ENCODE peak calls at places on chromosomes 13 and 19, in eight cellular contexts. T is IMR-90, K is HCT116, H is GM12878, W is K562, F is HepG2, B is H1, O is SK-N-SH. U is an unnamed sample.

GRCh38 chr19:1923319-1923718 is 17.7 kb upstream of the CSNK1G2 start:
- DNase-seq in T (no peak), K (no peak), H (no peak), W (no peak), F (no peak), B (no peak), O (no peak), U (no peak)

GRCh38 chr13:40109324-40109958 is 454.0 kb downstream of the COG6 start:
- DNase-seq in T (peak; percentile 73), K (no peak), H (no peak), W (no peak), F (no peak), B (no peak), O (no peak), U (peak; percentile 5)

GRCh38 chr13:91405240-91405639 is 6.8 kb downstream of the GPC5 start:
- DNase-seq in T (no peak), K (no peak), H (peak; percentile 45), W (no peak), F (no peak), B (no peak), O (no peak), U (no peak)

GRCh38 chr13:27619711-27620376 is 485 bp downstream of the LNX2 start:
- DNase-seq in T (peak; percentile 21), K (no peak), H (no peak), W (no peak), F (peak; percentile 7), B (no peak), O (peak; percentile 70), U (peak; percentile 7)

GRCh38 chr19:21586341-21587116 is 81.1 kb downstream of the ZNF429 start:
- DNase-seq in T (no peak), K (no peak), H (no peak), W (no peak), F (no peak), B (no peak), O (peak; percentile 82), U (no peak)

GRCh38 chr19:15740785-15741184 is 3.0 kb downstream of the OR10H3 start:
- DNase-seq in T (no peak), K (no peak), H (no peak), W (no peak), F (no peak), B (no peak), O (no peak), U (no peak)

GRCh38 chr13:110106726-110107125 is 200.2 kb downstream of the COL4A1 start:
- DNase-seq in T (no peak), K (no peak), H (no peak), W (no peak), F (no peak), B (no peak), O (no peak), U (no peak)

GRCh38 chr13:51815848-51816247 is 11.9 kb upstream of the DHRS12 start:
- DNase-seq in T (no peak), K (no peak), H (no peak), W (no peak), F (no peak), B (no peak), O (no peak), U (no peak)

GRCh38 chr19:816500-816857 is 5.3 kb downstream of the PLPPR3 start:
- DNase-seq in T (no peak), K (no peak), H (no peak), W (no peak), F (no peak), B (no peak), O (no peak), U (no peak)

GRCh38 chr19:53196777-53197396 is 3.7 kb upstream of the ZNF665 start:
- DNase-seq in T (peak; percentile 86), K (peak; percentile 33), H (peak; percentile 26), W (peak; percentile 97), F (peak; percentile 50), B (peak; percentile 84), O (peak; percentile 99), U (no peak)

GRCh38 chr19:38730731-38731589 is 13.3 kb downstream of the CAPN12 start:
- DNase-seq in T (no peak), K (no peak), H (no peak), W (no peak), F (no peak), B (no peak), O (no peak), U (no peak)

GRCh38 chr19:10654610-10655456 is 687 bp downstream of the ILF3 start:
- DNase-seq in T (no peak), K (no peak), H (no peak), W (peak; percentile 96), F (peak; percentile 47), B (peak; percentile 72), O (peak; percentile 95), U (peak; percentile 64)

GRCh38 chr19:28971011-28971410 is 241.9 kb downstream of the UQCRFS1 start:
- DNase-seq in T (peak; percentile 34), K (no peak), H (no peak), W (no peak), F (no peak), B (no peak), O (no peak), U (no peak)

GRCh38 chr13:29924482-29924884 is 74.1 kb upstream of the UBL3 start:
- DNase-seq in T (peak; percentile 86), K (no peak), H (no peak), W (no peak), F (peak; percentile 44), B (no peak), O (no peak), U (peak; percentile 35)

GRCh38 chr19:28171983-28172382 is 1041.0 kb downstream of the UQCRFS1 start:
- DNase-seq in T (no peak), K (no peak), H (no peak), W (no peak), F (no peak), B (no peak), O (no peak), U (no peak)

DNA sequence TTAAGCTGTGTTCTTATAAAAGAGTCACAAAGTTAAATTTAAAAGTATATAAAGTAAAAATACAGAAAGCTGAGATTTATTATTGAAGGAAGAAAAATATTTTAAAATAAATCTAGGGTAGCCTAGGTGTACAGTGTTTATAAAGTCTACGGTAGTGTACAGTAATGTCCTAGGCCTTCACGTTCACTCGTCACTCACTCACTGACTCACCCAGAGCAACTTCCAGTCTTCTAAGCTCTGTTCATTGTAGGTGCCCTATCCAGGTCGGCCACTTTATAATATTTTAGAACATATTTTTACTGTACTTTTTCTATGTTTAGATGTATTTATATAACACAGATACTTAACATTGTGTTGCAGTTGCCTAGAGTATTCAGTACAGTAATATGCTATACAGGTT is 47.4 kb downstream of the NDFIP2 start:
- DNase-seq in T (peak; percentile 25), K (no peak), H (no peak), W (no peak), F (no peak), B (no peak), O (no peak), U (no peak)
- TF ChIP-seq RAD21 in T (no peak), K (no peak), H (no peak), W (no peak), F (no peak), B (no peak), O (no peak), U (no peak)

DNA sequence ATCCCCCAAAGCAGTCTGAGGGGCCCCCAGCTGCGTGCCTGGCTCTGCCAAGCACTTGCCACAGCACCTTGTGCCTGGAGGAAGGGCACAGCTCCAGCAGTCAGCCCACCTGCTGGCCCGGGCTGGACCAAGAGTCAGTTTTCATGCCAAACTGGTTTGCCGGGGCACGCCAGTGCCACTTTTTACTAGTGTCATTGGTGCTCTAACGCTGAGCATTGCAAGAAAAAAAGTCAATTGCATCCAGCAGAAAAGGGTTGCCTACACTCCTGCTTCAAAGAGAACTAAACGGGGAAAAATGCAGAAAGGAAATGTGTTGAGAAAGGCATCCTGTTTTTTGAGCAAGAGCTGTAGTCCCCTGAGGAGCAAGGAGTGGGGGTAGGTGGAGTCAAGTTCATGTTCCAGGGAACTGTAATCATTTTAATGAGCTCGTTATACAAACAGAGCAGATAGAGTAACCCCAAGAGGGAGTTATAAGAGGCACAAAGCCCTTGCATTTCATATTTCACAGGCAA is 68.4 kb downstream of the F2RL3 start:
- DNase-seq in T (no peak), K (no peak), H (no peak), W (no peak), F (no peak), B (no peak), O (no peak), U (no peak)
- TF ChIP-seq RAD21 in T (no peak), K (no peak), H (no peak), W (no peak), F (no peak), B (no peak), O (no peak), U (no peak)

DNA sequence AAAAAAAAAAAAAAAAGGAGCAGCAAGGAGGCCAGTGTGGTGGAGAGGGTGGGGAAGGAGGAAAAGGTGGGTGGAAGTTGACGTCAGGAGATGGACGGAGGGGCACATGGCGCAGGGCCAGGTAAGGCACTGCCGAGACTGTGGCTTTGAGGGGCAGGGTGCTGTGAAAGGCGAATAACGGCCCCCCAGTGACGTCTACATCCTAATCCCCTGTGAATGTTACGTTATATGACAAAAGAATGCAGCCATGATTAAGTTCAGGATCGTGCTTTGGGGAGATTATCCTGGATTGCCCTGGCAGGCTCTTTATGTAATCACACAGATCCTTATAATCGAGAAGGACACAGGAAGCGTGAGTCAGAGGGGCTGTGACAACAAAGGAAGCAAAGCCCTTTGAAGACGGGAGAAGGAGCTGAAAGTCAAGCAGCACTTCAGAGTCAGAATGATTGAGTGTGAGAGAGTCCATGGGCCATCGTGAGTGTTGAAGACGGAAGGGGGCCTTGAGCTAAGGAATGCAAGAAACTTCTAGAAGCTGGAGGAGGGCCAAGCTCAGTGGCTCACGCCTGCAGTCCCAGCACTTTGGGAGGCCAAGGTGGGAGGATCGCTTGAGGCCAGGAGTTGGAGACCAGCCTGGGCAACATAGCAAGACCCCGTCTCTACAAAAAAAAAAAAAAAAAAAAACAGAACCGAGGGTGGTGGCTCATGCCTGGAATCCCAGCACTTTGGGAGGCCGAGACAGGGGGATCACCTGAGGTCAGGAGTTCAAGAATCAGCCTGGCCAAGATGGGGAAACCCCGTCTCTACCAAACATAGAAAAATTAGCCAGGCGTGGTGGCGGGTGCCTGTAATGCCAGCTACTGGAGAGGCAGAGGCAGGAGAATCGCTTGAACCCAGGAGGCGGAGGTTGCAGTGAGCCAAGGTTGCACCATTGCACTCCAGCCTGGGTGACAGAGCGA is 13.8 kb upstream of the CEACAM16 start:
- DNase-seq in T (peak; percentile 97), K (peak; percentile 95), H (no peak), W (peak; percentile 26), F (peak; percentile 37), B (no peak), O (no peak), U (peak; percentile 99)
- TF ChIP-seq RAD21 in T (no peak), K (peak; percentile 17), H (no peak), W (no peak), F (no peak), B (no peak), O (no peak), U (peak; percentile 41)

DNA sequence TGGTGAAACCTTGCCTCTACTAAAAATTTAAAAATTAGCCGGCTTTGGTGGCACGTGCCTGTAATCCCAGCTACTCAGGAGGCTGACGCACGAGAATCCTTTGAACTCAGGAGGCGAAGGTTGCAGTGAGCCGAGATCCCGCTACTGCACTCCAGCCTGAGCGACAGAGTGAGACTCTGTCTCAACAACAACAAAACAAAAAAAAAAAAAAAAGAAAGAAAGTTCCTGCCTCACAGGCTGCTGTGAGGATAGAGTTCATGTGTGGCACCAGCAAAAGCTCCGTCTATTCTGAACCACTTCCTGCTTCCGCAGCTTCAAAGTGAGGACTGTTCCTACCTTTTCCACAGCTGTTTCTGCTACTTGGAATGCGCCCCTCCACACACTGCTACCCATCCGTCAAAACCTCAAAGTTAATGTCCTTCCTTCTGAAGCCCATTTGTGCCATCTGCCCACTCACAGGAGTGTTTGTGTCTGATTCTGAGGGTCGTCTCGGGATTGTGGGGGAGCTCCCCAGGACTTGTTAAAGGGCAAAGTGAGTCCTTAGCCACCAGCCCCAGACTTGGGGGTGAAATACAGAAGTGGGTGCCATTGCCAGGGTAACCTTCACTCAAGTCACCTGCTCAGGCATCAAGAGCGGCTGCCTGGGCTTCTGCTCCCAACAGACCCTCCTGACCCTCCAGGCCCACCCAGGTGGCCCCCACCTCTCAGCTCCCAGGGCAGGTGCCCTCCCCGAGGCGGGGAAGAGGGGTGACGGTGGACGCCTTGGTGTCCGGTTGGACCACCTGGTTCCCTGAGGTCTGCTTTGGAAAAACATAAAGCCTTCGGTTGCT is 2.9 kb downstream of the MFSD12 start:
- DNase-seq in T (no peak), K (no peak), H (no peak), W (no peak), F (no peak), B (no peak), O (peak; percentile 6), U (no peak)
- TF ChIP-seq RAD21 in T (no peak), K (no peak), H (no peak), W (no peak), F (no peak), B (no peak), O (no peak), U (no peak)